ENCODE peak calls at places on chromosomes 6 and 20, in six cellular contexts. M is H9, N is trophoblast cell, L is H1, Q is neuronal stem cell, P is mesenchymal stem cell. D is an unnamed sample.

GRCh38 chr6:157045831-157046454 is 268.8 kb downstream of the ARID1B start:
- DNase-seq in L (no peak), N (peak), M (no peak), Q (no peak), P (peak), D (peak)

GRCh38 chr6:105321728-105322127 is 81.2 kb downstream of the PREP start:
- DNase-seq in N (no peak), M (no peak), Q (no peak), L (no peak), P (no peak), D (no peak)

GRCh38 chr6:6798430-6798829 is 209.9 kb downstream of the LY86 start:
- DNase-seq in Q (no peak), M (no peak), P (no peak), N (no peak), L (no peak), D (no peak)

GRCh38 chr20:58891686-58892125 is 39.2 kb downstream of the GNAS start:
- DNase-seq in N (no peak), L (no peak), Q (peak), M (peak), P (peak), D (no peak)

GRCh38 chr6:164045082-164045481 is 630.6 kb downstream of the QKI start:
- DNase-seq in Q (no peak), P (no peak), M (no peak), L (no peak), N (no peak), D (no peak)

GRCh38 chr6:11700118-11700718 is 78.4 kb downstream of the ADTRP start:
- DNase-seq in M (no peak), L (no peak), P (peak), Q (no peak), N (no peak), D (peak)

GRCh38 chr6:33868143-33868542 is 64.3 kb upstream of the MLN start:
- DNase-seq in P (peak), N (no peak), L (no peak), Q (no peak), M (no peak), D (no peak)

GRCh38 chr6:71453307-71453706 is 164.7 kb downstream of the OGFRL1 start:
- DNase-seq in M (no peak), P (no peak), L (no peak), N (no peak), Q (no peak), D (no peak)

GRCh38 chr20:53795170-53795569 is 201.5 kb upstream of the ZNF217 start:
- DNase-seq in P (no peak), Q (no peak), N (no peak), M (no peak), L (no peak), D (peak)

GRCh38 chr6:169851641-169852503 is 100.5 kb downstream of the ERMARD start:
- DNase-seq in P (peak), N (no peak), M (no peak), L (peak), Q (no peak), D (no peak)

GRCh38 chr6:127182501-127182900 is 64.0 kb downstream of the RSPO3 start:
- DNase-seq in P (peak), M (no peak), N (no peak), L (no peak), Q (no peak), D (no peak)

GRCh38 chr20:32167552-32167951 is 40.0 kb downstream of the PLAGL2 start:
- DNase-seq in M (no peak), L (no peak), Q (no peak), P (no peak), N (no peak), D (no peak)

GRCh38 chr6:21444861-21445260 is 148.7 kb upstream of the SOX4 start:
- DNase-seq in N (no peak), M (no peak), L (no peak), P (no peak), Q (no peak), D (no peak)

GRCh38 chr6:46983007-46983411 is 59.1 kb downstream of the ADGRF1 start:
- DNase-seq in M (peak), N (peak), P (peak), L (no peak), Q (no peak), D (no peak)

GRCh38 chr6:163494279-163494727 is 79.8 kb downstream of the QKI start:
- DNase-seq in Q (no peak), M (no peak), L (no peak), N (no peak), P (peak), D (no peak)

GRCh38 chr6:7841781-7842468 is 68.7 kb downstream of the TXNDC5 start:
- DNase-seq in L (no peak), M (no peak), Q (no peak), N (peak), P (no peak), D (peak)

GRCh38 chr6:7172605-7173185 is 64.9 kb downstream of the RREB1 start:
- DNase-seq in L (no peak), N (no peak), M (no peak), P (no peak), Q (no peak), D (peak)

GRCh38 chr20:37335642-37336368 is 10.1 kb upstream of the SRC start:
- DNase-seq in M (no peak), L (no peak), Q (no peak), P (no peak), N (peak), D (peak)

GRCh38 chr6:169854083-169854725 is 102.8 kb downstream of the ERMARD start:
- DNase-seq in Q (no peak), P (no peak), M (no peak), L (no peak), N (no peak), D (no peak)

GRCh38 chr20:41782255-41782654 is 164.1 kb upstream of the CHD6 start:
- DNase-seq in P (no peak), N (no peak), M (no peak), L (no peak), Q (no peak), D (no peak)

GRCh38 chr20:10291564-10292240 is 73.1 kb downstream of the SNAP25 start:
- DNase-seq in L (no peak), N (no peak), M (no peak), P (no peak), Q (no peak), D (no peak)

GRCh38 chr6:170371091-170371490 is 64.5 kb downstream of the FAM120B start:
- DNase-seq in N (no peak), M (no peak), Q (no peak), P (peak), L (no peak), D (peak)

GRCh38 chr6:139327038-139327437 is 35.2 kb upstream of the TXLNB start:
- DNase-seq in M (no peak), P (no peak), N (no peak), L (no peak), Q (no peak), D (no peak)
- H4K91ac ChIP-seq in M (no peak), P (no peak), N (no peak), L (no peak), Q (no peak), D (no peak)

DNA sequence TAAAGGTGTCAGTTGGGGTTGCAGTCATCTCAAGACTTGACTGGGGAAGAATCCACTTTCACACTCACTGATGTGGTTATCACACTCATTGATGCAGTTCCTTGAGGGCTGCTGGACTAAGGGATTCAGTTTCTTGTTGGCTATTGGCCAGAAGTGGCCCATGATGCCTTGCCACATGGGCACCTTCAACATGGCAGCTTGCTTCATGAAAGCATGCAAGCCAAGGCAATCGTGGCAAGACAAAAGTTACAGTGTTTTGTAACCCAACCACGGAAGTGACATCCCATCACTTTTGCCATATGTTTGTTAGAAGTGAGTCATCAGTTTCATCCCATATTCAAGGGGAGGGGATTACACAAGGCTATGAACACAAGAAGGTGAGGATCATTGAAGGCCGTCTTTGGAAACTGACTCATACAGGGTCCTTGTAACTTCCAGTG is 3.8 kb upstream of the RANBP9 start:
- DNase-seq in P (peak), Q (no peak), N (no peak), L (no peak), M (no peak), D (no peak)
- H4K91ac ChIP-seq in P (no peak), Q (no peak), N (no peak), L (no peak), M (no peak), D (no peak)

GRCh38 chr6:3835055-3835731 is 14.0 kb upstream of the FAM50B start:
- DNase-seq in P (no peak), Q (no peak), M (no peak), L (no peak), N (no peak), D (no peak)

GRCh38 chr6:3829285-3829684 is 19.9 kb upstream of the FAM50B start:
- DNase-seq in L (no peak), P (no peak), M (no peak), Q (no peak), N (no peak), D (no peak)

GRCh38 chr6:3830806-3831205 is 18.4 kb upstream of the FAM50B start:
- DNase-seq in M (no peak), P (no peak), L (no peak), N (no peak), Q (no peak), D (no peak)

GRCh38 chr6:3837781-3838180 is 11.4 kb upstream of the FAM50B start:
- DNase-seq in M (no peak), Q (no peak), P (no peak), L (no peak), N (no peak), D (no peak)

GRCh38 chr6:3831741-3832530 is 17.2 kb upstream of the FAM50B start:
- DNase-seq in Q (no peak), L (no peak), N (no peak), P (no peak), M (no peak), D (no peak)
- H4K91ac ChIP-seq in Q (no peak), L (no peak), N (no peak), P (no peak), M (no peak), D (peak)

GRCh38 chr6:2976571-2977085 is 5.3 kb upstream of the SERPINB6 start:
- DNase-seq in Q (no peak), P (peak), L (no peak), N (peak), M (no peak), D (peak)

GRCh38 chr6:2970753-2971419 is 481 bp downstream of the SERPINB6 start:
- DNase-seq in L (peak), N (peak), P (peak), M (no peak), Q (no peak), D (peak)

GRCh38 chr6:2976060-2976459 is 4.7 kb upstream of the SERPINB6 start:
- DNase-seq in P (no peak), M (no peak), N (no peak), L (no peak), Q (no peak), D (no peak)

GRCh38 chr6:2971420-2972218 is at the start of gene SERPINB6:
- DNase-seq in Q (no peak), L (peak), P (peak), M (no peak), N (peak), D (peak)

DNA sequence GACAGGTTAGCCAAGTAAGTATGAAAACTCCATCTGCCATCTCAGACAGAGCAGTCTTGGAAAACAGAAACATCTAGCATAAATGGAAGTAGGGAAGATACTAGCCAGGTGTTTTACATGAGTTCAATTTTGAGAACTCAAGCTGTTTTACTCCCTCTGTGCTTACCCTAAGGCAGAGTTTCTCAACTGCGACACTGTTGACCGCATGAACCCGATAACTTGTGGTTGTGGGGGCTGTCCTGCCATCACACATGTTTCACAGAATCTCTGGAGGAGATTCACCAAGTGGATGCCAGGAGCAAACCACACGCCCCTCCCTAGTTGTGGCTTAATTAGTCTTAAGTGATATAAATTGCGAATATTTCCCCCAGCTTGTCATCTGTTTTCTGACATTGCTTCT is 2.3 kb upstream of the SERPINB6 start:
- DNase-seq in L (no peak), P (no peak), N (no peak), M (no peak), Q (no peak), D (no peak)
- H4K91ac ChIP-seq in L (no peak), P (no peak), N (no peak), M (no peak), Q (no peak), D (peak)

DNA sequence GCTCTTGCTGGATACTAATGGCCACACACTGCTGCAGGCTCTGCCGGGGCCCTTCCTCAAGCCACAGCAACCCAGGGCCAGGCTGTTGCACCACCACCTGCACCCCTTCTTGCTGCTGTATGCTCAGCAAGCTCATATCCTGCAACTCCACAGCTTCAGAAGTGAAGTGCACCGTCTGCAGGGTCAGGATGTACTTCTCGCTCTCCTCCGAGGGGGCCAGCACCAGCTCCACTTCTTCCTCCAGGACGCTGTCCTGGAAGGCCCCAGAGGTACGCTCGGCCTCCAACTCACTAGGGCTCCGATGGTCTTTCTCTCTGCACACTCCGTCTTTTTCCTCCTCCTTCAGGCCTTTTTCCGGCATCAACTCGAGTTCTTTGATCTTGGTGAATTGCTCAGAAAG is 1.2 kb downstream of the CTCFL start:
- DNase-seq in Q (no peak), P (no peak), L (no peak), N (no peak), M (no peak), D (no peak)
- H4K91ac ChIP-seq in Q (no peak), P (no peak), L (no peak), N (no peak), M (no peak), D (no peak)

GRCh38 chr6:51511081-51511480 is 576.3 kb downstream of the PKHD1 start:
- DNase-seq in L (no peak), M (no peak), P (no peak), Q (no peak), N (no peak), D (no peak)
- H4K91ac ChIP-seq in L (no peak), M (no peak), P (no peak), Q (no peak), N (no peak), D (no peak)

GRCh38 chr6:148231572-148231971 is 111.1 kb upstream of the SASH1 start:
- DNase-seq in M (no peak), P (no peak), Q (no peak), L (no peak), N (no peak), D (peak)

GRCh38 chr6:148239215-148239614 is 103.4 kb upstream of the SASH1 start:
- DNase-seq in M (no peak), L (no peak), Q (no peak), N (peak), P (no peak), D (no peak)

GRCh38 chr6:148239777-148240462 is 102.7 kb upstream of the SASH1 start:
- DNase-seq in P (peak), Q (no peak), M (no peak), N (peak), L (no peak), D (no peak)

GRCh38 chr6:148238713-148239112 is 103.9 kb upstream of the SASH1 start:
- DNase-seq in M (no peak), Q (no peak), L (no peak), N (no peak), P (no peak), D (no peak)

GRCh38 chr6:148235446-148235845 is 107.2 kb upstream of the SASH1 start:
- DNase-seq in P (no peak), Q (no peak), L (no peak), N (no peak), M (no peak), D (peak)
- H4K91ac ChIP-seq in P (no peak), Q (no peak), L (no peak), N (no peak), M (no peak), D (no peak)

GRCh38 chr20:20627471-20627870 is 85.0 kb downstream of the RALGAPA2 start:
- DNase-seq in M (no peak), N (no peak), L (no peak), Q (no peak), P (no peak), D (no peak)

GRCh38 chr20:20621191-20621590 is 91.3 kb downstream of the RALGAPA2 start:
- DNase-seq in M (no peak), N (no peak), P (no peak), L (no peak), Q (no peak), D (no peak)

GRCh38 chr20:20630551-20630950 is 81.9 kb downstream of the RALGAPA2 start:
- DNase-seq in P (no peak), N (peak), Q (no peak), M (no peak), L (no peak), D (no peak)

GRCh38 chr20:20628314-20628713 is 84.1 kb downstream of the RALGAPA2 start:
- DNase-seq in P (no peak), Q (no peak), N (no peak), L (no peak), M (no peak), D (no peak)

GRCh38 chr20:20624914-20625313 is 87.5 kb downstream of the RALGAPA2 start:
- DNase-seq in Q (no peak), L (no peak), P (no peak), N (no peak), M (no peak), D (no peak)
- H4K91ac ChIP-seq in Q (no peak), L (no peak), P (no peak), N (no peak), M (no peak), D (no peak)

D was measured in IMR-90.